ENCODE peak calls at places on chromosomes 12 and 14, in five cellular contexts. D, J, R, E and A are unnamed samples.

GRCh38 chr12:85865905-85866304 is 8.2 kb upstream of the NTS start:
- DNase-seq in E (no peak), D (no peak), R (no peak), J (no peak), A (no peak)

GRCh38 chr12:130761537-130762318 is 45.6 kb upstream of the RIMBP2 start:
- DNase-seq in D (no peak), R (no peak), E (peak; percentile 54), J (peak; percentile 56), A (peak; percentile 29)

GRCh38 chr12:17203497-17203896 is 597.5 kb upstream of the LMO3 start:
- DNase-seq in E (no peak), J (no peak), R (no peak), D (no peak), A (no peak)

GRCh38 chr14:47194051-47194450 is 481.4 kb downstream of the MDGA2 start:
- DNase-seq in J (no peak), E (no peak), R (no peak), D (no peak), A (no peak)

GRCh38 chr14:103879570-103880333 is 32.4 kb upstream of the PPP1R13B start:
- DNase-seq in R (no peak), D (no peak), E (peak; percentile 97), J (peak; percentile 25), A (no peak)

GRCh38 chr12:93778306-93778705 is 101.1 kb downstream of the CRADD start:
- DNase-seq in D (no peak), J (no peak), E (no peak), R (no peak), A (no peak)

GRCh38 chr14:21068521-21069387 is 1.4 kb upstream of the ARHGEF40 start:
- DNase-seq in D (no peak), R (no peak), J (peak; percentile 62), E (peak; percentile 84), A (peak; percentile 36)

GRCh38 chr12:15757553-15758255 is 31.5 kb downstream of the EPS8 start:
- DNase-seq in R (no peak), J (no peak), D (no peak), E (peak; percentile 15), A (peak; percentile 84)

GRCh38 chr12:122406701-122407154 is 15.7 kb downstream of the CLIP1 start:
- DNase-seq in J (no peak), E (peak; percentile 52), R (no peak), D (no peak), A (no peak)

GRCh38 chr12:112151766-112152541 is 26.6 kb downstream of the TRAFD1 start:
- DNase-seq in R (no peak), J (no peak), D (no peak), E (no peak), A (no peak)
- TF ChIP-seq RAD21 in R (no peak), J (no peak), D (no peak), E (no peak), A (no peak)

DNA sequence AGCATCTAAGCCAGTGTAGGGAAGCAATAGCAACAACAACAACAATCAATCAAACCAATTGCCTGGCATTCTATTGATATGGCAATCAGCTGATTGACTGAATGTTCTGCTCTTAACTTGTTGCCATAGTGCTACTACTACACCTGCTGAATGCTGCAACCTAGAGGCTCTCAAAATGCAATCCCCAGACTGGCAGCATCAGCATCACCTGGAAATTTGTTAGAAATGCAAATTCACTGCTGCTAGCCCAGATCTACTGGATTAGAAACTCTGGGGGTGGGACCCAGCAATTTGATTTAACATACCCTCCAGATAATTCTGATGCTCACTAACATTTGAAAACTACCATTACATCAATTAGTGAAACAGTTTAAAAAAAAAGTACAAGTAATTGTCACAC is 363.6 kb downstream of the SNAPC1 start:
- DNase-seq in D (no peak), J (no peak), R (no peak), E (no peak), A (no peak)
- TF ChIP-seq ATF3 in D (no peak), J (no peak), R (no peak), E (no peak), A (no peak)

DNA sequence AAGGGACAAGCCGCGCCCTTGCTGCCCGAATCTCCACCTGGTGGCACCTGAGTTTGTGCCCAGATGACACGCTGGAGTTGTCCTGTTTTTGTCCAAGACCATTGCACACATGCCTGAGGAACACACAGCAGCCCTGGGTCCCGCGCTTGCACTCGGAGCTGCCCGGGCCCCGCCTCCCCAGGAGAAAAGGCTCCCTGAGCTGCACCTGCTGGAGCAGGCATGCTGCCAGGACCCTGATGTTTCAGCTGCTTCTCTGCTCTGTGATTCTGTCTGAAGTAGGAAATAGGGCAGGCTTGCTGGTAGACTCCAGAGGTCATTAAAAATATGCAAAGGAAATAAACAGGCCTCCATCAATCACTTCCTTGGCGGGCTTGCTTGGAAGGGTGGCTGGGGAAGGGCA is 271.6 kb downstream of the CACNA1C start:
- DNase-seq in E (no peak), D (no peak), R (no peak), J (no peak), A (no peak)
- TF ChIP-seq RAD21 in E (no peak), D (no peak), R (no peak), J (no peak), A (no peak)

DNA sequence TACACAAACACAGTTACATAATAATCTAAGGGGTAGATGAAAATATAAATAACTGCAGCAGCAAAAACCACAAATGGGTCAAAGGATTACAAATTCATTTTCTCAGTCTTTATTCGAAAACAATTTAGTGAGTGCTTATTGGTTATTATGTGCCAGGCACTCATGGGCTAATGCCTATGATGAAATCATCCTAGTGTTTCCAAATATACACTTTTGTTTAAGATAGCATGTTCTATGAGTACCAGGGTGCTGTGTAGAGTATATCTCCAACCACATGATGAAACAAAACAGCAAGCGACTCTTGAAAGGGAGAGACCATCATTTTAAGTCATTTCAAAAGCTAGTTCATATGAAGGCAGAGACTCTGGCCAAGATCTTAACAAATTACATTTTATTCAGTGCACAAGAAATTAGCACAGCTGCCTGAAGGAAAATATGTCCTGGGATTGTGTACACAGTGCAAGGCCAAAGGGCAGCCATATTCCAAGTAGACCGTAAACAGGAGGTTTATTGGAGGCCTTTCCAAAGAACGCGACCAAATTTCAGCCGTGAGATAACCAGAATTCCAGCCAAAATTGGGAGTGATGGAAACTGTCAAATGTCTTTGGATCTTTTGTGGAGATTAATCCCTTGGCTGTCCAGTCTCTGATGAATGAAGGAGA is 204.2 kb downstream of the EFCAB11 start:
- DNase-seq in D (no peak), R (no peak), J (no peak), E (no peak), A (no peak)
- TF ChIP-seq ATF3 in D (no peak), R (no peak), J (no peak), E (no peak), A (no peak)

GRCh38 chr12:108857158-108857407 is 300 bp downstream of the SSH1 start:
- DNase-seq in R (no peak), D (no peak), E (no peak), J (no peak), A (no peak)
- TF ChIP-seq RAD21 in R (no peak), D (no peak), E (no peak), J (no peak), A (no peak)

GRCh38 chr12:26121323-26121740 is 3.5 kb downstream of the BHLHE41 start:
- DNase-seq in J (no peak), D (no peak), E (no peak), R (no peak), A (no peak)

GRCh38 chr12:26124491-26125450 is at the start of gene BHLHE41:
- DNase-seq in E (no peak), D (no peak), R (no peak), J (peak; percentile 47), A (no peak)

GRCh38 chr12:26123482-26123980 is 1.3 kb downstream of the BHLHE41 start:
- DNase-seq in J (no peak), E (no peak), R (no peak), D (no peak), A (no peak)

GRCh38 chr12:26121841-26122680 is 2.8 kb downstream of the BHLHE41 start:
- DNase-seq in E (no peak), D (no peak), R (no peak), J (peak; percentile 28), A (no peak)

GRCh38 chr12:26122681-26123481 is 2.0 kb downstream of the BHLHE41 start:
- DNase-seq in E (no peak), J (no peak), D (no peak), R (no peak), A (no peak)
- TF ChIP-seq ATF3 in E (no peak), J (no peak), D (no peak), R (no peak), A (no peak)

GRCh38 chr12:75981773-75982564 is 49.6 kb downstream of the PHLDA1 start:
- DNase-seq in J (peak; percentile 25), R (no peak), E (no peak), D (no peak), A (peak; percentile 42)

GRCh38 chr12:75981247-75981646 is 50.3 kb downstream of the PHLDA1 start:
- DNase-seq in R (no peak), J (no peak), E (no peak), D (no peak), A (no peak)

GRCh38 chr12:75984577-75985182 is 46.9 kb downstream of the PHLDA1 start:
- DNase-seq in E (no peak), D (no peak), R (no peak), J (no peak), A (no peak)

GRCh38 chr12:75985566-75985965 is 46.0 kb downstream of the PHLDA1 start:
- DNase-seq in J (no peak), R (no peak), E (no peak), D (no peak), A (no peak)

GRCh38 chr12:75982974-75983660 is 48.5 kb downstream of the PHLDA1 start:
- DNase-seq in J (no peak), E (no peak), R (no peak), D (no peak), A (no peak)
- TF ChIP-seq RAD21 in J (no peak), E (no peak), R (no peak), D (no peak), A (no peak)

GRCh38 chr12:8639936-8640335 is 22.7 kb downstream of the MFAP5 start:
- DNase-seq in E (no peak), D (no peak), J (no peak), R (no peak), A (no peak)

GRCh38 chr12:8642775-8643174 is 19.9 kb downstream of the MFAP5 start:
- DNase-seq in D (no peak), R (no peak), J (no peak), E (no peak), A (no peak)

GRCh38 chr12:8648598-8649205 is 13.9 kb downstream of the MFAP5 start:
- DNase-seq in D (no peak), E (no peak), R (peak; percentile 95), J (no peak), A (no peak)

GRCh38 chr12:8647968-8648367 is 14.7 kb downstream of the MFAP5 start:
- DNase-seq in R (no peak), J (no peak), D (no peak), E (no peak), A (no peak)

GRCh38 chr12:8644345-8645248 is 18.0 kb downstream of the MFAP5 start:
- DNase-seq in E (no peak), D (no peak), J (no peak), R (peak; percentile 90), A (no peak)
- TF ChIP-seq ATF3 in E (no peak), D (no peak), J (no peak), R (no peak), A (no peak)